ENCODE peak calls at places on chromosome 5, in nine cellular contexts. One of them, this sample, is unnamed. For H3K4me1 and H3K9me3, the result is how much of the 10 kb centered on the place peaks cover.

GRCh38 chr5:1010641-1011046 is 2.0 kb downstream of the NKD2 start:
- DNase-seq in CD4-positive, CD25-positive, alpha-beta regulatory T cell: no peak
- DNase-seq in stomach: no peak
- DNase-seq in SJSA1: no peak
- DNase-seq in fibroblast of lung: no peak
- DNase-seq in esophagus squamous epithelium: no peak
- DNase-seq in psoas muscle: peak
- DNase-seq in neuronal stem cell: no peak
- DNase-seq in heart left ventricle: peak
- DNase-seq in this sample: peak

GRCh38 chr5:998975-999501 is 9.6 kb upstream of the NKD2 start:
- DNase-seq in CD4-positive, CD25-positive, alpha-beta regulatory T cell: no peak
- DNase-seq in stomach: peak
- DNase-seq in SJSA1: no peak
- DNase-seq in fibroblast of lung: no peak
- DNase-seq in esophagus squamous epithelium: no peak
- DNase-seq in psoas muscle: no peak
- DNase-seq in neuronal stem cell: no peak
- DNase-seq in heart left ventricle: no peak
- DNase-seq in this sample: no peak

GRCh38 chr5:171710451-171711024 is 75.1 kb upstream of the SMIM23 start:
- DNase-seq in CD4-positive, CD25-positive, alpha-beta regulatory T cell: no peak
- DNase-seq in stomach: no peak
- DNase-seq in SJSA1: no peak
- DNase-seq in fibroblast of lung: no peak
- DNase-seq in esophagus squamous epithelium: no peak
- DNase-seq in psoas muscle: no peak
- DNase-seq in neuronal stem cell: no peak
- DNase-seq in heart left ventricle: no peak
- DNase-seq in this sample: no peak

GRCh38 chr5:54347221-54347865 is 37.0 kb upstream of the ARL15 start:
- DNase-seq in CD4-positive, CD25-positive, alpha-beta regulatory T cell: no peak
- DNase-seq in stomach: no peak
- DNase-seq in SJSA1: no peak
- DNase-seq in fibroblast of lung: no peak
- DNase-seq in esophagus squamous epithelium: no peak
- DNase-seq in psoas muscle: no peak
- DNase-seq in neuronal stem cell: no peak
- DNase-seq in heart left ventricle: no peak
- DNase-seq in this sample: no peak

GRCh38 chr5:149260761-149261160 is 10.9 kb upstream of the AFAP1L1 start:
- DNase-seq in CD4-positive, CD25-positive, alpha-beta regulatory T cell: no peak
- DNase-seq in stomach: no peak
- DNase-seq in SJSA1: no peak
- DNase-seq in fibroblast of lung: no peak
- DNase-seq in esophagus squamous epithelium: no peak
- DNase-seq in psoas muscle: no peak
- DNase-seq in neuronal stem cell: no peak
- DNase-seq in heart left ventricle: no peak
- DNase-seq in this sample: no peak

GRCh38 chr5:61449756-61450155 is 117.7 kb downstream of the ZSWIM6 start:
- DNase-seq in CD4-positive, CD25-positive, alpha-beta regulatory T cell: no peak
- DNase-seq in stomach: no peak
- DNase-seq in SJSA1: no peak
- DNase-seq in fibroblast of lung: no peak
- DNase-seq in esophagus squamous epithelium: no peak
- DNase-seq in psoas muscle: no peak
- DNase-seq in neuronal stem cell: no peak
- DNase-seq in heart left ventricle: no peak
- DNase-seq in this sample: no peak

GRCh38 chr5:92885950-92886349 is 695.1 kb downstream of the NR2F1-AS1 start:
- DNase-seq in CD4-positive, CD25-positive, alpha-beta regulatory T cell: no peak
- DNase-seq in stomach: no peak
- DNase-seq in SJSA1: no peak
- DNase-seq in fibroblast of lung: no peak
- DNase-seq in esophagus squamous epithelium: no peak
- DNase-seq in psoas muscle: no peak
- DNase-seq in neuronal stem cell: peak
- DNase-seq in heart left ventricle: no peak
- DNase-seq in this sample: no peak

GRCh38 chr5:172146748-172147092 is 41.3 kb downstream of the STK10 start:
- DNase-seq in CD4-positive, CD25-positive, alpha-beta regulatory T cell: no peak
- DNase-seq in stomach: no peak
- DNase-seq in SJSA1: no peak
- DNase-seq in fibroblast of lung: no peak
- DNase-seq in esophagus squamous epithelium: no peak
- DNase-seq in psoas muscle: no peak
- DNase-seq in neuronal stem cell: no peak
- DNase-seq in heart left ventricle: no peak
- DNase-seq in this sample: no peak

GRCh38 chr5:62935660-62936059 is 357.0 kb downstream of the LRRC70 start:
- DNase-seq in CD4-positive, CD25-positive, alpha-beta regulatory T cell: no peak
- DNase-seq in stomach: no peak
- DNase-seq in SJSA1: no peak
- DNase-seq in fibroblast of lung: no peak
- DNase-seq in esophagus squamous epithelium: no peak
- DNase-seq in psoas muscle: no peak
- DNase-seq in neuronal stem cell: no peak
- DNase-seq in heart left ventricle: no peak
- DNase-seq in this sample: no peak

GRCh38 chr5:126503602-126504104 is 80.4 kb downstream of the GRAMD2B start:
- DNase-seq in CD4-positive, CD25-positive, alpha-beta regulatory T cell: no peak
- DNase-seq in stomach: no peak
- DNase-seq in SJSA1: no peak
- DNase-seq in fibroblast of lung: peak
- DNase-seq in esophagus squamous epithelium: no peak
- DNase-seq in psoas muscle: no peak
- DNase-seq in neuronal stem cell: no peak
- DNase-seq in heart left ventricle: no peak
- DNase-seq in this sample: no peak

GRCh38 chr5:76040806-76041205 is 42.4 kb upstream of the SV2C start:
- DNase-seq in CD4-positive, CD25-positive, alpha-beta regulatory T cell: no peak
- DNase-seq in stomach: no peak
- DNase-seq in SJSA1: no peak
- DNase-seq in fibroblast of lung: no peak
- DNase-seq in esophagus squamous epithelium: no peak
- DNase-seq in psoas muscle: no peak
- DNase-seq in neuronal stem cell: no peak
- DNase-seq in heart left ventricle: no peak
- DNase-seq in this sample: no peak

GRCh38 chr5:149902177-149902576 is 42.4 kb downstream of the PDE6A start:
- DNase-seq in CD4-positive, CD25-positive, alpha-beta regulatory T cell: no peak
- DNase-seq in stomach: no peak
- DNase-seq in SJSA1: no peak
- DNase-seq in fibroblast of lung: no peak
- DNase-seq in esophagus squamous epithelium: no peak
- DNase-seq in psoas muscle: no peak
- DNase-seq in neuronal stem cell: no peak
- DNase-seq in heart left ventricle: no peak
- DNase-seq in this sample: no peak

GRCh38 chr5:31194458-31194808 is 947 bp downstream of the CDH6 start:
- DNase-seq in CD4-positive, CD25-positive, alpha-beta regulatory T cell: no peak
- DNase-seq in stomach: no peak
- DNase-seq in SJSA1: no peak
- DNase-seq in fibroblast of lung: peak
- DNase-seq in esophagus squamous epithelium: no peak
- DNase-seq in psoas muscle: no peak
- DNase-seq in neuronal stem cell: no peak
- DNase-seq in heart left ventricle: no peak
- DNase-seq in this sample: no peak

GRCh38 chr5:102857090-102857818 is 102.1 kb downstream of the PAM start:
- DNase-seq in CD4-positive, CD25-positive, alpha-beta regulatory T cell: no peak
- DNase-seq in stomach: no peak
- DNase-seq in SJSA1: no peak
- DNase-seq in fibroblast of lung: no peak
- DNase-seq in esophagus squamous epithelium: no peak
- DNase-seq in psoas muscle: peak
- DNase-seq in neuronal stem cell: no peak
- DNase-seq in heart left ventricle: no peak
- DNase-seq in this sample: peak

GRCh38 chr5:177362102-177362868 is 4.6 kb downstream of the RGS14 start:
- DNase-seq in CD4-positive, CD25-positive, alpha-beta regulatory T cell: no peak
- DNase-seq in stomach: peak
- DNase-seq in SJSA1: no peak
- DNase-seq in fibroblast of lung: no peak
- DNase-seq in esophagus squamous epithelium: no peak
- DNase-seq in psoas muscle: no peak
- DNase-seq in neuronal stem cell: no peak
- DNase-seq in heart left ventricle: peak
- DNase-seq in this sample: no peak

GRCh38 chr5:93054424-93055165 is 526.4 kb downstream of the NR2F1-AS1 start:
- DNase-seq in CD4-positive, CD25-positive, alpha-beta regulatory T cell: no peak
- DNase-seq in stomach: no peak
- DNase-seq in SJSA1: no peak
- DNase-seq in fibroblast of lung: no peak
- DNase-seq in esophagus squamous epithelium: no peak
- DNase-seq in psoas muscle: no peak
- DNase-seq in neuronal stem cell: no peak
- DNase-seq in heart left ventricle: no peak
- DNase-seq in this sample: no peak

GRCh38 chr5:134813407-134813806 is 32.4 kb upstream of the C5orf24 start:
- DNase-seq in CD4-positive, CD25-positive, alpha-beta regulatory T cell: no peak
- DNase-seq in stomach: no peak
- DNase-seq in SJSA1: no peak
- DNase-seq in fibroblast of lung: no peak
- DNase-seq in esophagus squamous epithelium: no peak
- DNase-seq in psoas muscle: no peak
- DNase-seq in neuronal stem cell: no peak
- DNase-seq in heart left ventricle: no peak
- DNase-seq in this sample: no peak

GRCh38 chr5:132466453-132467291 is 23.9 kb downstream of the IRF1 start:
- DNase-seq in CD4-positive, CD25-positive, alpha-beta regulatory T cell: peak
- DNase-seq in stomach: peak
- DNase-seq in SJSA1: peak
- DNase-seq in fibroblast of lung: peak
- DNase-seq in esophagus squamous epithelium: no peak
- DNase-seq in psoas muscle: peak
- DNase-seq in neuronal stem cell: no peak
- DNase-seq in heart left ventricle: peak
- DNase-seq in this sample: peak

GRCh38 chr5:94793816-94794198 is 175.3 kb downstream of the SLF1 start:
- DNase-seq in CD4-positive, CD25-positive, alpha-beta regulatory T cell: no peak
- DNase-seq in stomach: no peak
- DNase-seq in SJSA1: no peak
- DNase-seq in fibroblast of lung: peak
- DNase-seq in esophagus squamous epithelium: no peak
- DNase-seq in psoas muscle: no peak
- DNase-seq in neuronal stem cell: no peak
- DNase-seq in heart left ventricle: no peak
- DNase-seq in this sample: no peak

GRCh38 chr5:96572864-96573512 is 89.2 kb upstream of the CAST start:
- DNase-seq in CD4-positive, CD25-positive, alpha-beta regulatory T cell: no peak
- DNase-seq in stomach: no peak
- DNase-seq in SJSA1: peak
- DNase-seq in fibroblast of lung: peak
- DNase-seq in esophagus squamous epithelium: no peak
- DNase-seq in psoas muscle: no peak
- DNase-seq in neuronal stem cell: no peak
- DNase-seq in heart left ventricle: no peak
- DNase-seq in this sample: no peak

GRCh38 chr5:65952259-65952658 is 25.9 kb downstream of the ERBIN start:
- DNase-seq in CD4-positive, CD25-positive, alpha-beta regulatory T cell: no peak
- DNase-seq in stomach: no peak
- DNase-seq in SJSA1: no peak
- DNase-seq in fibroblast of lung: no peak
- DNase-seq in esophagus squamous epithelium: no peak
- DNase-seq in psoas muscle: no peak
- DNase-seq in neuronal stem cell: no peak
- DNase-seq in heart left ventricle: no peak
- DNase-seq in this sample: no peak

GRCh38 chr5:154482528-154483449 is 4.8 kb upstream of the HAND1 start:
- DNase-seq in CD4-positive, CD25-positive, alpha-beta regulatory T cell: no peak
- DNase-seq in stomach: no peak
- DNase-seq in SJSA1: no peak
- DNase-seq in fibroblast of lung: no peak
- DNase-seq in esophagus squamous epithelium: no peak
- DNase-seq in psoas muscle: no peak
- DNase-seq in neuronal stem cell: no peak
- DNase-seq in heart left ventricle: no peak
- DNase-seq in this sample: no peak
- H3K4me3 ChIP-seq in CD4-positive, CD25-positive, alpha-beta regulatory T cell: no peak
- H3K4me3 ChIP-seq in stomach: no peak
- H3K4me3 ChIP-seq in SJSA1: no peak
- H3K4me3 ChIP-seq in fibroblast of lung: no peak
- H3K4me3 ChIP-seq in esophagus squamous epithelium: no peak
- H3K4me3 ChIP-seq in psoas muscle: no peak
- H3K4me3 ChIP-seq in neuronal stem cell: no peak
- H3K4me3 ChIP-seq in heart left ventricle: no peak
- H3K4me3 ChIP-seq in this sample: no peak

DNA sequence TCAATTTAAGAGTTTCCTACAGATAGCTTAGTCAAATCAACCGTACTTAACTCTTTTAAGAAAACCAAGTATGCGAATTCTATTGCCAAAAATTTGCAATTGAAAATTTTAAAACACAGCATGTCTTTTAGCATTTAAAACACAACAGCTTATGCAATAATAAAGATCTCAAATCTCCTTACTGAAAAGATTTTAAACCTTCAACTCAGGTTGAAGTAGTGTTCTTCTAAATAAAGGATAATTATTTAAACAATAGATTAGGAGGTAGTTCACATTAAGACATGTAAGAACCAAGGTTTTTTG is 5.5 kb downstream of the NR3C1 start:
- DNase-seq in CD4-positive, CD25-positive, alpha-beta regulatory T cell: no peak
- DNase-seq in stomach: no peak
- DNase-seq in SJSA1: no peak
- DNase-seq in fibroblast of lung: no peak
- DNase-seq in esophagus squamous epithelium: no peak
- DNase-seq in psoas muscle: no peak
- DNase-seq in neuronal stem cell: no peak
- DNase-seq in heart left ventricle: no peak
- DNase-seq in this sample: no peak
- H3K4me1 ChIP-seq in CD4-positive, CD25-positive, alpha-beta regulatory T cell: half or more
- H3K4me1 ChIP-seq in stomach: under half
- H3K4me1 ChIP-seq in SJSA1: under half
- H3K4me1 ChIP-seq in fibroblast of lung: under half
- H3K4me1 ChIP-seq in esophagus squamous epithelium: half or more
- H3K4me1 ChIP-seq in psoas muscle: under half
- H3K4me1 ChIP-seq in neuronal stem cell: under half
- H3K4me1 ChIP-seq in heart left ventricle: under half
- H3K4me1 ChIP-seq in this sample: half or more

GRCh38 chr5:157657516-157657915 is 5.3 kb upstream of the SOX30 start:
- DNase-seq in CD4-positive, CD25-positive, alpha-beta regulatory T cell: no peak
- DNase-seq in stomach: no peak
- DNase-seq in SJSA1: no peak
- DNase-seq in fibroblast of lung: no peak
- DNase-seq in esophagus squamous epithelium: no peak
- DNase-seq in psoas muscle: no peak
- DNase-seq in neuronal stem cell: no peak
- DNase-seq in heart left ventricle: no peak
- DNase-seq in this sample: no peak
- H3K9me3 ChIP-seq in CD4-positive, CD25-positive, alpha-beta regulatory T cell: under half
- H3K9me3 ChIP-seq in stomach: under half
- H3K9me3 ChIP-seq in SJSA1: under half
- H3K9me3 ChIP-seq in fibroblast of lung: under half
- H3K9me3 ChIP-seq in esophagus squamous epithelium: under half
- H3K9me3 ChIP-seq in psoas muscle: under half
- H3K9me3 ChIP-seq in neuronal stem cell: under half
- H3K9me3 ChIP-seq in heart left ventricle: under half
- H3K9me3 ChIP-seq in this sample: half or more

DNA sequence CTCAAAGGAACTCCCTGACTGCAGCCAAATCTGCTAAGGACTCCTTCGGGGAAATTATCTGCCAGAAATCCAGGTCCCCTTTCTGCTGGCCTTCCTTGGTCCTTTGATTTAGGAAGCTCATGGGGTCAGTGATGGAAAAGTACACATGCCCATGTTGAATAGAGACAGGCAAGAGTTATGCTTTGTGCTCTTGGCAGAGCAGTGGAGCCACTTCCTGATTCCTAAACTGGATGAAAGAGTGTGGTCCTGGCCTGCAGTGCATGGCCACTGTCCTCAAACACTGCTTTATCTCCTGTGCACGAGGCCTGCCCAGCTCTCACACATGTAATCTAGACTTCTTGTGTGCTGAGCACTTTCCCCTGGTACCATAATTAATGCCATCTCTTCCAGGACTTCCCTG is 2.0 kb upstream of the EBF1 start:
- DNase-seq in CD4-positive, CD25-positive, alpha-beta regulatory T cell: no peak
- DNase-seq in stomach: no peak
- DNase-seq in SJSA1: no peak
- DNase-seq in fibroblast of lung: no peak
- DNase-seq in esophagus squamous epithelium: no peak
- DNase-seq in psoas muscle: no peak
- DNase-seq in neuronal stem cell: no peak
- DNase-seq in heart left ventricle: no peak
- DNase-seq in this sample: no peak
- H3K4me3 ChIP-seq in CD4-positive, CD25-positive, alpha-beta regulatory T cell: no peak
- H3K4me3 ChIP-seq in stomach: peak
- H3K4me3 ChIP-seq in SJSA1: no peak
- H3K4me3 ChIP-seq in fibroblast of lung: peak
- H3K4me3 ChIP-seq in esophagus squamous epithelium: peak
- H3K4me3 ChIP-seq in psoas muscle: peak
- H3K4me3 ChIP-seq in neuronal stem cell: peak
- H3K4me3 ChIP-seq in heart left ventricle: peak
- H3K4me3 ChIP-seq in this sample: peak

This sample was measured in left ventricle myocardium inferior.